ENCODE peak calls at places on chromosomes 7 and 10, in eight cellular contexts. D is fibroblast of lung; U is CD8-positive, alpha-beta T cell; H is brain microvascular endothelial cell; C is pancreas; F is endothelial cell of umbilical vein; W is AG04450; V is stomach. B is an unnamed sample.

GRCh38 chr10:45379891-45380540 is 6.0 kb downstream of the ALOX5 start:
- DNase-seq in D (no peak), U (no peak), H (no peak), C (no peak), F (no peak), W (no peak), V (no peak), B (peak)

GRCh38 chr10:30080161-30080560 is 20.8 kb upstream of the JCAD start:
- DNase-seq in D (no peak), U (no peak), H (no peak), C (no peak), F (no peak), W (no peak), V (no peak), B (no peak)

GRCh38 chr7:133562617-133563016 is 309.7 kb downstream of the EXOC4 start:
- DNase-seq in D (peak), U (no peak), H (no peak), C (no peak), F (no peak), W (no peak), V (no peak), B (no peak)

GRCh38 chr7:155584261-155584660 is 37.9 kb upstream of the CNPY1 start:
- DNase-seq in D (no peak), U (no peak), H (no peak), C (no peak), F (no peak), W (no peak), V (no peak), B (no peak)

GRCh38 chr7:156004265-156005201 is 192.3 kb upstream of the SHH start:
- DNase-seq in D (no peak), U (no peak), H (no peak), C (no peak), F (no peak), W (no peak), V (peak), B (no peak)

GRCh38 chr10:18822156-18822555 is 162.9 kb downstream of the ARL5B start:
- DNase-seq in D (peak), U (no peak), H (peak), C (no peak), F (no peak), W (peak), V (no peak), B (no peak)

GRCh38 chr7:103989785-103990775 is 622 bp upstream of the RELN start:
- DNase-seq in D (peak), U (no peak), H (peak), C (peak), F (peak), W (no peak), V (no peak), B (no peak)

GRCh38 chr7:102248456-102249395 is 37.9 kb upstream of the SH2B2 start:
- DNase-seq in D (no peak), U (no peak), H (no peak), C (peak), F (no peak), W (no peak), V (no peak), B (no peak)

GRCh38 chr7:151339651-151340377 is 1.8 kb upstream of the NUB1 start:
- DNase-seq in D (no peak), U (no peak), H (no peak), C (no peak), F (no peak), W (no peak), V (no peak), B (no peak)

GRCh38 chr7:3754488-3755365 is 453.7 kb downstream of the SDK1 start:
- DNase-seq in D (peak), U (no peak), H (peak), C (no peak), F (no peak), W (peak), V (peak), B (no peak)

GRCh38 chr10:79219276-79219957 is 127.9 kb upstream of the PPIF start:
- DNase-seq in D (no peak), U (no peak), H (no peak), C (peak), F (no peak), W (no peak), V (no peak), B (no peak)

GRCh38 chr10:35563266-35563891 is 41.8 kb upstream of the GJD4 start:
- DNase-seq in D (peak), U (no peak), H (peak), C (no peak), F (peak), W (peak), V (peak), B (peak)

GRCh38 chr10:124745257-124745656 is 1.1 kb upstream of the FAM53B start:
- DNase-seq in D (no peak), U (no peak), H (no peak), C (no peak), F (no peak), W (no peak), V (no peak), B (no peak)

GRCh38 chr10:79938728-79939380 is 10.1 kb downstream of the SFTPD start:
- DNase-seq in D (no peak), U (no peak), H (no peak), C (no peak), F (no peak), W (no peak), V (no peak), B (peak)

GRCh38 chr7:121485457-121486243 is 89.5 kb upstream of the FAM3C start:
- DNase-seq in D (peak), U (no peak), H (no peak), C (no peak), F (no peak), W (no peak), V (no peak), B (no peak)

GRCh38 chr7:75762350-75762917 is 9.6 kb downstream of the CCL26 start:
- DNase-seq in D (peak), U (no peak), H (peak), C (no peak), F (peak), W (peak), V (no peak), B (no peak)

GRCh38 chr7:75758491-75758890 is 13.5 kb downstream of the CCL26 start:
- DNase-seq in D (no peak), U (no peak), H (peak), C (no peak), F (no peak), W (no peak), V (no peak), B (no peak)

GRCh38 chr7:75757860-75758259 is 14.2 kb downstream of the CCL26 start:
- DNase-seq in D (no peak), U (no peak), H (no peak), C (no peak), F (no peak), W (no peak), V (no peak), B (no peak)

GRCh38 chr7:75756340-75757297 is 15.4 kb downstream of the CCL26 start:
- DNase-seq in D (peak), U (no peak), H (peak), C (no peak), F (peak), W (no peak), V (peak), B (no peak)

DNA sequence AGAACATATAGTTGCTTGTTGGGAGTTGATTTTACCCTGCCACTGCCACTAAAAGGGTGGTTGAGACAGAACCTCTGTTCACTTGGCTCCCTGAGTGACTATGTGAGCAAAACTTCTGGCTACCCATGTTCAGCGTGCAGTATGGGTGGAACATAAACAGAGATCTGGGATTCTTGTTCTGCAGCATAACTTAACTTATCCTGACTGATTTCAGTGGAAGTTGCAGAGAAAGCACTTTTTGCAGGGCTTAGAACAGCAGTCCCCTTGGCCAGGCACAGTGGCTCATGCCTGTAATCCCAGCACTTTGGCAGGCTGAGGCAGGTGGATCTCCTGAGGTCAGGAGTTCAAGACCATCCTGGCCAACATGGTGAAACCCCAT is 14.7 kb downstream of the CCL26 start:
- DNase-seq in D (no peak), U (no peak), H (no peak), C (no peak), F (no peak), W (no peak), V (no peak), B (no peak)
- H3K27ac ChIP-seq in D (no peak), U (no peak), H (no peak), C (no peak), F (no peak), W (no peak), V (no peak), B (no peak)

GRCh38 chr10:50614444-50615137 is 9.2 kb downstream of the SGMS1 start:
- DNase-seq in D (no peak), U (no peak), H (no peak), C (no peak), F (no peak), W (no peak), V (peak), B (no peak)
- TF ChIP-seq CTCF in D (no peak), U (peak), H (peak), C (no peak), F (no peak), W (peak), V (no peak), B (peak)

GRCh38 chr7:129146237-129146979 is 1.9 kb downstream of the TSPAN33 start:
- DNase-seq in D (no peak), U (no peak), H (no peak), C (no peak), F (no peak), W (no peak), V (no peak), B (no peak)
- H3K4me3 ChIP-seq in D (no peak), U (no peak), H (no peak), C (no peak), F (no peak), W (no peak), V (no peak), B (no peak)

GRCh38 chr7:18013936-18014335 is 13.7 kb downstream of the PRPS1L1 start:
- DNase-seq in D (peak), U (no peak), H (peak), C (no peak), F (peak), W (no peak), V (no peak), B (no peak)
- H3K27ac ChIP-seq in D (no peak), U (no peak), H (peak), C (no peak), F (no peak), W (peak), V (no peak), B (no peak)

GRCh38 chr10:69123747-69124557 is at the start of gene VPS26A:
- DNase-seq in D (peak), U (peak), H (peak), C (peak), F (peak), W (peak), V (peak), B (peak)
- TF ChIP-seq CTCF in D (no peak), U (peak), H (no peak), C (no peak), F (peak), W (no peak), V (no peak), B (peak)

DNA sequence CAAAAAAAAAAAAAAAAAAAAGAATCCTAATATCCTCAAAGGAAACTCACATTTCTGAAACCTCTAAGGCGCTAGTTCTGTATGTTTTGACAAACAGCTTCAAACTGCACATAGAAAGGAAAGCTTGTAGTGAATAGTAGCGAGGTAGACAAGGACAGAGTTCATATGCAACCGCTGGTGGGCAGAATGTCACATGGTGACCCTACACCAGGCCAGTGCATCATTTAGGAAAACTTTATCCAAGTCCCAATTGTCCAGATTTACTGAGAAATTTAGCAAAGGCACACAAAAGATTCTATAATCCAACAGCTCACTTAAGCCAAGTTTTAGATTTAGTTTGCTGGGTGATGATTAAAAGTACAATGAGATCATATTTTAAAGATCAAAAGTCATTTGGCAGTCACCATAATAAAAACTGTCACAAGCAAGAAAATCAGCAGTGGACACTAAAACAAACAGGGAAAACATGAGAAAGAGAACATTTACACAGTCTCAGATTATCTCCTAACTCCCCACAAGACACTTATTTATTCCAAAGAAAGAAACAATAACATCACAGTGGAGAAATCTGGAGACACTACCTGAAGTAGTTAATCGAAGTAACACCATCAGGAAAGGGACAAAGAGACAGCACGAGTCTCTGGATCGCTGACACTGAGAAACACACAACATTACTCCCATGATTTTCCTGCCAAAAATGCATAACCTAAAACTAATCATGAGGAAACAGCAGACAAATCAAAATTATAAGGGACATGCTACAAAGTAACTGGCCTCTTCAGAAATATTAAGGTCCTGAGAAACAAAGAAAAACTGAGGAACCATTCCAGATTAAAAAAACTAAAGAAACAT is 20.2 kb downstream of the FAM204A start:
- DNase-seq in D (no peak), U (no peak), H (no peak), C (no peak), F (no peak), W (no peak), V (no peak), B (no peak)
- H3K4me3 ChIP-seq in D (no peak), U (no peak), H (no peak), C (no peak), F (no peak), W (no peak), V (no peak), B (no peak)

DNA sequence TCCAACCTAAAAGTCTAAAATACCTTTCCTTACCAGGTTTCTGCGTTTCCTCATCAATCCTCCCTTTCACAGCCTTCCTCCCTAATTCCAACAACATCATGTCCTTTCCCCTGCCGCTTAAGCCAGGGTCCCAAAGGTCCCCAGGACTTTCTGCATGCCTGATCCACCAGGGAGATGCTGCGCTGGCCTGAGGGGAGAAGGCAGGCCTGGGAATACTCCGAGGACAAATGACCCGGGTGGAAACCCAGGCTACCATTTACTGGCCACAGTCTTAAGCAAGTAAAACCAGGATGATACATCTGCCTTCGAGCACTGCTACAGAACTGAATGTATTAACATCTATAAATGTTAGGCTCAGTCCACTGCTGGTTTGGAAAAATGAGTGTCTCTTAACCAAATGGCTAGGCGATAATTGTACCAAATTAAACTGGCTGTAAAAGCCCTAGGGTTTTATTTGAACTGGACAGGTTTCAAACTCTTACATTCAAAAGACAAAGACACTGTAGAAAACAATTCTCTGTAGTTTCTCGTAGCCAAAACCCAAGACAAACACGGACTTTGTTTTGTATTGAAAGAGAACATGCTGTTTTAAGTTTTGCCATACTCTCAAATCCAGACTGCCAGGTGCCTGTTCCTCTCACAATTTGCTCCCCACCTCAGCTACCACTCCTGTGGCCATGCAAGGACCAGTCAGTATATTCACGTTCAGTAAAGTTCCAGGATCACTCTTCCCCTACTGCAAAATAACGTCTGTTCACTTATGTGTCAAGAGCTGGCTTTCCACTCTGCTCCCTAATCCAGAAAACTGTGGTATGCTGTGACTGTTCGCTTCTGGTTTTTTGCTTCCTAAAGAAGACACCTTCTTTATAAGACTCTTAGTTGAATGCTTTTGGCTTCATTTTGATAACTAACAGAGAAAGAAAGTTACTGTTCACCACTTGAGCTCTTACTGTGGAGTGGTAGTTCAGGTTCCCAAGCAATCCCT is 145.7 kb downstream of the RNF216 start:
- DNase-seq in D (peak), U (no peak), H (no peak), C (no peak), F (peak), W (no peak), V (no peak), B (no peak)
- H3K27ac ChIP-seq in D (peak), U (no peak), H (peak), C (peak), F (no peak), W (peak), V (peak), B (no peak)

GRCh38 chr7:48101880-48102448 is 12.9 kb downstream of the UPP1 start:
- DNase-seq in D (no peak), U (no peak), H (no peak), C (no peak), F (no peak), W (no peak), V (no peak), B (no peak)
- TF ChIP-seq CTCF in D (peak), U (peak), H (peak), C (no peak), F (peak), W (peak), V (no peak), B (peak)

GRCh38 chr10:87036623-87037022 is 16.5 kb downstream of the FAM25A start:
- DNase-seq in D (no peak), U (no peak), H (no peak), C (no peak), F (no peak), W (no peak), V (no peak), B (no peak)
- H3K4me3 ChIP-seq in D (no peak), U (no peak), H (no peak), C (no peak), F (no peak), W (no peak), V (no peak), B (no peak)